ENCODE peak calls at places on chromosomes 7 and 10, in six cellular contexts. D is T-helper 9 cell; Z is kidney tubule cell; T is left ventricle myocardium inferior; L is left kidney; Y is effector memory CD4-positive, alpha-beta T cell. K is an unnamed sample.

GRCh38 chr10:11449761-11450160 is 161.7 kb downstream of the USP6NL start:
- DNase-seq in L (no peak), Z (no peak), T (no peak), D (no peak), Y (no peak), K (no peak)

GRCh38 chr10:101155896-101156295 is 24.8 kb downstream of the TLX1 start:
- DNase-seq in D (no peak), Z (no peak), Y (no peak), L (no peak), T (no peak), K (no peak)

GRCh38 chr7:20306499-20306946 is 24.2 kb upstream of the ITGB8 start:
- DNase-seq in Z (peak), D (no peak), Y (no peak), T (no peak), L (peak), K (no peak)

GRCh38 chr10:129863231-129863663 is 100.8 kb downstream of the EBF3 start:
- DNase-seq in T (no peak), D (no peak), Z (no peak), L (peak), Y (no peak), K (no peak)

GRCh38 chr10:72321248-72322029 is 33.3 kb downstream of the DNAJB12 start:
- DNase-seq in D (no peak), L (no peak), Z (no peak), T (no peak), Y (no peak), K (no peak)

GRCh38 chr7:42272793-42273665 is 36.0 kb upstream of the GLI3 start:
- DNase-seq in L (no peak), Z (peak), D (no peak), Y (no peak), T (no peak), K (no peak)

GRCh38 chr7:22157552-22157951 is 199.4 kb downstream of the RAPGEF5 start:
- DNase-seq in Y (no peak), D (no peak), T (no peak), L (no peak), Z (no peak), K (no peak)

GRCh38 chr7:152588350-152588749 is 87.6 kb downstream of the XRCC2 start:
- DNase-seq in D (no peak), L (peak), Z (peak), T (no peak), Y (no peak), K (no peak)

GRCh38 chr10:18610517-18610916 is 40.9 kb downstream of the NSUN6 start:
- DNase-seq in L (peak), Y (no peak), Z (peak), T (no peak), D (no peak), K (no peak)

GRCh38 chr7:33807779-33808482 is 97.4 kb upstream of the BMPER start:
- DNase-seq in T (no peak), D (no peak), L (peak), Y (no peak), Z (peak), K (no peak)

GRCh38 chr7:126079151-126079550 is 1149.5 kb upstream of the POT1 start:
- DNase-seq in Z (no peak), T (no peak), Y (no peak), D (no peak), L (no peak), K (no peak)

GRCh38 chr7:130865408-130866236 is 131.6 kb upstream of the KLF14 start:
- DNase-seq in L (peak), Y (no peak), D (no peak), T (no peak), Z (peak), K (no peak)

GRCh38 chr7:91634485-91635177 is 245.9 kb downstream of the MTERF1 start:
- DNase-seq in L (no peak), T (no peak), D (no peak), Z (no peak), Y (no peak), K (no peak)

GRCh38 chr7:22833113-22833512 is 10.5 kb upstream of the TOMM7 start:
- DNase-seq in Y (no peak), D (no peak), Z (no peak), L (no peak), T (no peak), K (no peak)

GRCh38 chr10:47329905-47330304 is 7.7 kb downstream of the GDF2 start:
- DNase-seq in D (no peak), T (no peak), Y (no peak), L (no peak), Z (no peak), K (no peak)

GRCh38 chr7:41188163-41189130 is 514.4 kb downstream of the INHBA start:
- DNase-seq in Z (peak), D (no peak), Y (no peak), T (no peak), L (peak), K (no peak)

GRCh38 chr7:44976746-44977196 is 2.0 kb downstream of the MYO1G start:
- DNase-seq in Y (no peak), Z (no peak), T (no peak), L (no peak), D (no peak), K (no peak)

GRCh38 chr7:31892099-31892787 is 178.0 kb downstream of the PDE1C start:
- DNase-seq in Y (no peak), D (no peak), L (no peak), Z (no peak), T (no peak), K (no peak)

GRCh38 chr7:104723001-104723400 is 291.0 kb upstream of the KMT2E start:
- DNase-seq in L (no peak), Z (no peak), D (no peak), Y (no peak), T (no peak), K (no peak)

GRCh38 chr7:43693687-43694398 is 35.5 kb downstream of the COA1 start:
- DNase-seq in Z (peak), Y (no peak), T (no peak), L (no peak), D (no peak), K (no peak)

GRCh38 chr10:6396652-6397051 is 183.4 kb downstream of the PRKCQ start:
- DNase-seq in D (no peak), Y (no peak), L (no peak), T (no peak), Z (no peak), K (no peak)

GRCh38 chr7:110003827-110004226 is 1087.1 kb upstream of the LRRN3 start:
- DNase-seq in Y (no peak), D (no peak), Z (no peak), T (no peak), L (no peak), K (no peak)

GRCh38 chr10:18886102-18886501 is 162.5 kb upstream of the MALRD1 start:
- DNase-seq in D (no peak), Y (no peak), T (no peak), L (peak), Z (no peak), K (no peak)

GRCh38 chr10:79230563-79231249 is 116.6 kb upstream of the PPIF start:
- DNase-seq in L (no peak), Y (no peak), D (no peak), Z (no peak), T (no peak), K (no peak)

GRCh38 chr10:59006511-59007306 is 169.7 kb upstream of the PHYHIPL start:
- DNase-seq in Y (no peak), T (no peak), Z (peak), L (peak), D (no peak), K (no peak)

GRCh38 chr7:23970193-23970592 is 260.2 kb downstream of the STK31 start:
- DNase-seq in Y (no peak), Z (no peak), T (no peak), L (no peak), D (no peak), K (no peak)

GRCh38 chr10:106310596-106310995 is 853.9 kb downstream of the SORCS1 start:
- DNase-seq in T (no peak), Y (no peak), Z (no peak), L (no peak), D (no peak), K (no peak)

GRCh38 chr7:99860281-99861127 is 16.3 kb downstream of the OR2AE1 start:
- DNase-seq in T (no peak), Z (peak), D (no peak), Y (no peak), L (peak), K (no peak)

GRCh38 chr7:155921804-155922506 is 109.7 kb upstream of the SHH start:
- DNase-seq in Z (peak), L (peak), D (no peak), T (no peak), Y (no peak), K (no peak)

GRCh38 chr10:106217627-106218026 is 946.9 kb downstream of the SORCS1 start:
- DNase-seq in T (no peak), Z (no peak), Y (no peak), L (no peak), D (no peak), K (no peak)

GRCh38 chr7:133547981-133548380 is 295.1 kb downstream of the EXOC4 start:
- DNase-seq in Z (no peak), T (no peak), Y (no peak), D (no peak), L (no peak), K (no peak)

GRCh38 chr7:28106316-28106957 is 74.2 kb downstream of the JAZF1 start:
- DNase-seq in Y (no peak), Z (peak), L (peak), T (peak), D (no peak), K (no peak)

GRCh38 chr10:114634607-114634974 is 23.5 kb downstream of the ABLIM1 start:
- DNase-seq in Y (no peak), Z (peak), T (peak), L (peak), D (no peak), K (no peak)

GRCh38 chr10:88313897-88314296 is 269.2 kb downstream of the RNLS start:
- DNase-seq in Z (no peak), T (no peak), Y (no peak), D (no peak), L (no peak), K (no peak)

GRCh38 chr7:44211126-44211675 is 10.4 kb downstream of the YKT6 start:
- DNase-seq in T (no peak), D (no peak), Y (no peak), Z (no peak), L (no peak), K (no peak)